ENCODE peak calls at places on chromosomes 2 and 18, in five cellular contexts. J, X, I, H and U are unnamed samples.

GRCh38 chr2:53095227-53095626 is 672.4 kb upstream of the CHAC2 start:
- DNase-seq in J (no peak), X (no peak), I (no peak), H (no peak), U (no peak)

GRCh38 chr2:38074047-38074774 is 1.7 kb downstream of the CYP1B1 start:
- DNase-seq in J (no peak), X (peak), I (no peak), H (no peak), U (no peak)

GRCh38 chr2:38505779-38506178 is 96.9 kb downstream of the HNRNPLL start:
- DNase-seq in J (peak), X (no peak), I (no peak), H (no peak), U (no peak)

GRCh38 chr2:158102446-158102845 is 770 bp downstream of the UPP2 start:
- DNase-seq in J (peak), X (no peak), I (no peak), H (no peak), U (no peak)

GRCh38 chr2:68169308-68169707 is 11.6 kb downstream of the PNO1 start:
- DNase-seq in J (no peak), X (no peak), I (no peak), H (no peak), U (no peak)

GRCh38 chr2:143431316-143431715 is 302.1 kb downstream of the ARHGAP15 start:
- DNase-seq in J (no peak), X (no peak), I (no peak), H (no peak), U (no peak)

GRCh38 chr2:69780907-69781306 is 39.0 kb downstream of the ANXA4 start:
- DNase-seq in J (no peak), X (no peak), I (no peak), H (no peak), U (no peak)

GRCh38 chr2:209091026-209091425 is 332.8 kb upstream of the MAP2 start:
- DNase-seq in J (peak), X (no peak), I (no peak), H (no peak), U (no peak)

GRCh38 chr18:267688-268552 is at the start of gene THOC1:
- DNase-seq in J (peak), X (peak), I (peak), H (peak), U (peak)

GRCh38 chr18:53909668-53910067 is 314.8 kb downstream of the MBD2 start:
- DNase-seq in J (peak), X (no peak), I (peak), H (no peak), U (no peak)

GRCh38 chr2:83899271-83899670 is 559.8 kb downstream of the SUCLG1 start:
- DNase-seq in J (peak), X (no peak), I (no peak), H (no peak), U (no peak)

GRCh38 chr18:22682720-22683119 is 250.4 kb upstream of the RBBP8 start:
- DNase-seq in J (no peak), X (no peak), I (no peak), H (no peak), U (no peak)
- TF ChIP-seq CTCF in J (no peak), X (no peak), I (no peak), H (no peak), U (no peak)

GRCh38 chr18:1513519-1513918 is 608.8 kb downstream of the ADCYAP1 start:
- DNase-seq in J (no peak), X (no peak), I (no peak), H (no peak), U (no peak)
- TF ChIP-seq CTCF in J (no peak), X (no peak), I (peak), H (no peak), U (no peak)

GRCh38 chr2:98412751-98413445 is 31.8 kb upstream of the INPP4A start:
- DNase-seq in J (peak), X (no peak), I (peak), H (no peak), U (no peak)
- TF ChIP-seq CTCF in J (peak), X (peak), I (peak), H (no peak), U (peak)

GRCh38 chr2:19377717-19378116 is 19.3 kb upstream of the OSR1 start:
- DNase-seq in J (no peak), X (no peak), I (no peak), H (no peak), U (no peak)
- TF ChIP-seq CTCF in J (no peak), X (peak), I (no peak), H (no peak), U (no peak)

GRCh38 chr2:112542974-112543760 is 902 bp downstream of the POLR1B start:
- DNase-seq in J (peak), X (no peak), I (no peak), H (no peak), U (no peak)
- TF ChIP-seq CTCF in J (no peak), X (no peak), I (no peak), H (no peak), U (peak)

GRCh38 chr2:141887363-141887762 is 243.5 kb downstream of the LRP1B start:
- DNase-seq in J (no peak), X (no peak), I (no peak), H (no peak), U (no peak)

GRCh38 chr2:141888987-141889555 is 241.7 kb downstream of the LRP1B start:
- DNase-seq in J (no peak), X (no peak), I (no peak), H (no peak), U (no peak)

GRCh38 chr2:141889788-141890187 is 241.0 kb downstream of the LRP1B start:
- DNase-seq in J (no peak), X (no peak), I (no peak), H (no peak), U (no peak)
- TF ChIP-seq CTCF in J (no peak), X (no peak), I (no peak), H (no peak), U (no peak)

DNA sequence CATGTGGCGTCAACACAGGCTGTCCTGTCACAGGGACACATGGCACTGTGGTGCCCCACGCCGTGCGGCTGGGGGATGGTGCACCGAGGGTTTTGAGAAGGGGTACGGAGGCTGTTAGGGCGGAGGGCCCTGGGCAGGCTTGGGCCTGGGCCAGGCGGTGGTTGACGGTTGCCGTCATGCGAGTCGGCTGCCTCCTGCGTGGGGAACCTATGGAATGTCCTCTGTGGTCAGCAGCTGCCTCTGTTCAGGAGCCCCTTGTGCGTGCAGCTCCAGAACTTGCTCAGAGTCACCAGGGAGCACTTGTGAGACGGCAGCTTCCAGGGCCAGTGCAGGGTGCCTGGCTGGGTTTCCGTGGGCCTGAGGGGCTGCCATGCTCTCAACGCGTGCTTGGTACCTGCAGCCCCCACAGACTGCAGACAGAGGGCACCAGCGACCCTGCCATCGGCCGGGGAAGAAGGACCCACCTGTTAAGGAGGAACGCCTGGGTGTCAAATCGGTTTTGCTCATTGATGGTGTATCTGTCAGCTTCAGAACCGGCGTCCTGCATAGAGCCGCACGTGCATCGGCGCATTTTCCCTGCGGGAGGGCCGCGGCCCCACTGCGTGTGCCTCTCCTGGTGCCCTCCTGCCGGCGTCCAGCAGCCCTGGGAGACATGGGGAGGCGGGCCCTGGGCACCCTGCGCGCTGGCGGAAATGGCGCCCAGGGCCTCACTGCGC is 10.0 kb upstream of the D2HGDH start:
- DNase-seq in J (no peak), X (no peak), I (no peak), H (no peak), U (peak)
- TF ChIP-seq CTCF in J (peak), X (peak), I (peak), H (no peak), U (peak)

GRCh38 chr2:155546715-155547555 is 785.6 kb downstream of the NR4A2 start:
- DNase-seq in J (no peak), X (no peak), I (peak), H (no peak), U (no peak)

GRCh38 chr2:155547571-155547970 is 785.0 kb downstream of the NR4A2 start:
- DNase-seq in J (no peak), X (no peak), I (no peak), H (no peak), U (no peak)
- TF ChIP-seq CTCF in J (no peak), X (no peak), I (no peak), H (no peak), U (no peak)

DNA sequence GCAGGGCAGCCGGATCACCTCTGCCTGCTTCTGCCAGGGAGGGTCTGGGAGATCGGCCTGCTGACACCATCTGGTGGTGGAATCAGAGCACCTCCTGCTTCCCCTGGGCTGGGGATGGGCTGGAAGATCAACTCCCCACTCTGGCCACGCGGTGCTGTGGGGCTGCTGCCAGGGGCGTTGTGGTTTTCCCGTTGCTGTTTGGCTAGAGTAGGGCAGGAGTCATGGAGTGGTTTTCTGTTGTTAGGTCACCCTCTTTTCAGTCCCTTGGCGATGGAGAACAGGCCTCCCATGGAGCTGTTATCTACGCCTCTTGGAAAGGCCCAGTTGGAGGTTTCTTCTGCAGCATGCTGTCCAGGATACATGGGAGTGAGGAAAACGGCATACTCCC is 15.2 kb downstream of the BCL2L11 start:
- DNase-seq in J (no peak), X (no peak), I (peak), H (no peak), U (no peak)
- TF ChIP-seq CTCF in J (no peak), X (no peak), I (peak), H (no peak), U (peak)